ENCODE peak calls at places on chromosome 17, in six cellular contexts. One of them, this sample, is unnamed.

GRCh38 chr17:64736804-64737492 is 74.8 kb upstream of the SMURF2 start:
- DNase-seq in SK-N-SH: peak; percentile 30
- DNase-seq in H1: no peak
- DNase-seq in GM12878: no peak
- DNase-seq in HepG2: peak; percentile 51
- DNase-seq in K562: no peak
- DNase-seq in this sample: no peak

GRCh38 chr17:61519139-61519538 is 66.9 kb downstream of the TBX4 start:
- DNase-seq in SK-N-SH: no peak
- DNase-seq in H1: no peak
- DNase-seq in GM12878: no peak
- DNase-seq in HepG2: no peak
- DNase-seq in K562: no peak
- DNase-seq in this sample: no peak

GRCh38 chr17:3754458-3755334 is 31.0 kb downstream of the HASPIN start:
- DNase-seq in SK-N-SH: peak; percentile 79
- DNase-seq in H1: peak; percentile 100
- DNase-seq in GM12878: no peak
- DNase-seq in HepG2: no peak
- DNase-seq in K562: peak; percentile 94
- DNase-seq in this sample: no peak

GRCh38 chr17:74332763-74333220 is 6.8 kb downstream of the KIF19 start:
- DNase-seq in SK-N-SH: no peak
- DNase-seq in H1: no peak
- DNase-seq in GM12878: no peak
- DNase-seq in HepG2: no peak
- DNase-seq in K562: peak; percentile 56
- DNase-seq in this sample: no peak

GRCh38 chr17:77363821-77364361 is 223.1 kb downstream of the SEC14L1 start:
- DNase-seq in SK-N-SH: peak; percentile 89
- DNase-seq in H1: no peak
- DNase-seq in GM12878: no peak
- DNase-seq in HepG2: peak; percentile 71
- DNase-seq in K562: peak; percentile 72
- DNase-seq in this sample: no peak

GRCh38 chr17:83050651-83051422 is 28.6 kb upstream of the METRNL start:
- DNase-seq in SK-N-SH: peak; percentile 27
- DNase-seq in H1: no peak
- DNase-seq in GM12878: no peak
- DNase-seq in HepG2: no peak
- DNase-seq in K562: no peak
- DNase-seq in this sample: no peak

GRCh38 chr17:53516643-53517042 is 306.1 kb upstream of the KIF2B start:
- DNase-seq in SK-N-SH: no peak
- DNase-seq in H1: no peak
- DNase-seq in GM12878: no peak
- DNase-seq in HepG2: no peak
- DNase-seq in K562: no peak
- DNase-seq in this sample: no peak

GRCh38 chr17:76103274-76104139 is at the start of gene EXOC7:
- DNase-seq in SK-N-SH: peak; percentile 100
- DNase-seq in H1: peak; percentile 73
- DNase-seq in GM12878: peak; percentile 75
- DNase-seq in HepG2: peak; percentile 92
- DNase-seq in K562: peak; percentile 98
- DNase-seq in this sample: peak; percentile 85

GRCh38 chr17:14784997-14785696 is 480.0 kb downstream of the PMP22 start:
- DNase-seq in SK-N-SH: no peak
- DNase-seq in H1: no peak
- DNase-seq in GM12878: no peak
- DNase-seq in HepG2: peak; percentile 47
- DNase-seq in K562: no peak
- DNase-seq in this sample: no peak

GRCh38 chr17:57604771-57605733 is 140.0 kb downstream of the CCDC182 start:
- DNase-seq in SK-N-SH: peak; percentile 89
- DNase-seq in H1: no peak
- DNase-seq in GM12878: peak; percentile 62
- DNase-seq in HepG2: no peak
- DNase-seq in K562: no peak
- DNase-seq in this sample: no peak

GRCh38 chr17:69485901-69486643 is 71.6 kb downstream of the MAP2K6 start:
- DNase-seq in SK-N-SH: no peak
- DNase-seq in H1: no peak
- DNase-seq in GM12878: no peak
- DNase-seq in HepG2: no peak
- DNase-seq in K562: no peak
- DNase-seq in this sample: no peak

GRCh38 chr17:39051001-39051605 is 83.9 kb upstream of the FBXO47 start:
- DNase-seq in SK-N-SH: no peak
- DNase-seq in H1: no peak
- DNase-seq in GM12878: no peak
- DNase-seq in HepG2: no peak
- DNase-seq in K562: no peak
- DNase-seq in this sample: no peak

GRCh38 chr17:28345420-28346198 is 10.0 kb downstream of the TNFAIP1 start:
- DNase-seq in SK-N-SH: no peak
- DNase-seq in H1: no peak
- DNase-seq in GM12878: no peak
- DNase-seq in HepG2: no peak
- DNase-seq in K562: no peak
- DNase-seq in this sample: no peak

GRCh38 chr17:8226536-8227237 is 16.3 kb upstream of the AURKB start:
- DNase-seq in SK-N-SH: peak; percentile 65
- DNase-seq in H1: no peak
- DNase-seq in GM12878: peak; percentile 78
- DNase-seq in HepG2: no peak
- DNase-seq in K562: peak; percentile 62
- DNase-seq in this sample: peak; percentile 55

GRCh38 chr17:49223168-49223516 is 7.4 kb downstream of the PHOSPHO1 start:
- DNase-seq in SK-N-SH: no peak
- DNase-seq in H1: no peak
- DNase-seq in GM12878: no peak
- DNase-seq in HepG2: no peak
- DNase-seq in K562: no peak
- DNase-seq in this sample: no peak

GRCh38 chr17:81951785-81952684 is 5.0 kb upstream of the MYADML2 start:
- DNase-seq in SK-N-SH: no peak
- DNase-seq in H1: no peak
- DNase-seq in GM12878: no peak
- DNase-seq in HepG2: peak; percentile 50
- DNase-seq in K562: no peak
- DNase-seq in this sample: no peak

GRCh38 chr17:83116311-83116771 is 36.9 kb downstream of the METRNL start:
- DNase-seq in SK-N-SH: no peak
- DNase-seq in H1: no peak
- DNase-seq in GM12878: no peak
- DNase-seq in HepG2: no peak
- DNase-seq in K562: no peak
- DNase-seq in this sample: no peak

GRCh38 chr17:10177131-10177920 is 21.1 kb downstream of the GAS7 start:
- DNase-seq in SK-N-SH: no peak
- DNase-seq in H1: no peak
- DNase-seq in GM12878: no peak
- DNase-seq in HepG2: no peak
- DNase-seq in K562: no peak
- DNase-seq in this sample: no peak

GRCh38 chr17:74453665-74454196 is 12.7 kb upstream of the CD300A start:
- DNase-seq in SK-N-SH: peak; percentile 99
- DNase-seq in H1: no peak
- DNase-seq in GM12878: no peak
- DNase-seq in HepG2: no peak
- DNase-seq in K562: peak; percentile 99
- DNase-seq in this sample: peak; percentile 77

GRCh38 chr17:31533546-31534155 is 142.2 kb downstream of the RAB11FIP4 start:
- DNase-seq in SK-N-SH: peak; percentile 81
- DNase-seq in H1: no peak
- DNase-seq in GM12878: no peak
- DNase-seq in HepG2: no peak
- DNase-seq in K562: peak; percentile 76
- DNase-seq in this sample: peak; percentile 15

GRCh38 chr17:16872836-16873653 is 98.9 kb downstream of the TNFRSF13B start:
- DNase-seq in SK-N-SH: peak; percentile 83
- DNase-seq in H1: no peak
- DNase-seq in GM12878: no peak
- DNase-seq in HepG2: no peak
- DNase-seq in K562: peak; percentile 80
- DNase-seq in this sample: no peak

GRCh38 chr17:75260679-75261335 is 599 bp downstream of the GGA3 start:
- DNase-seq in SK-N-SH: peak; percentile 13
- DNase-seq in H1: no peak
- DNase-seq in GM12878: no peak
- DNase-seq in HepG2: no peak
- DNase-seq in K562: no peak
- DNase-seq in this sample: no peak

GRCh38 chr17:19727466-19728113 is 11.2 kb upstream of the SLC47A2 start:
- DNase-seq in SK-N-SH: no peak
- DNase-seq in H1: no peak
- DNase-seq in GM12878: no peak
- DNase-seq in HepG2: no peak
- DNase-seq in K562: no peak
- DNase-seq in this sample: peak; percentile 32
- TF ChIP-seq POLR2AphosphoS5 in SK-N-SH: no peak
- TF ChIP-seq POLR2AphosphoS5 in H1: no peak
- TF ChIP-seq POLR2AphosphoS5 in GM12878: no peak
- TF ChIP-seq POLR2AphosphoS5 in HepG2: no peak
- TF ChIP-seq POLR2AphosphoS5 in K562: no peak
- TF ChIP-seq POLR2AphosphoS5 in this sample: no peak

GRCh38 chr17:51860934-51861561 is 297.5 kb downstream of the CA10 start:
- DNase-seq in SK-N-SH: peak; percentile 50
- DNase-seq in H1: peak; percentile 43
- DNase-seq in GM12878: no peak
- DNase-seq in HepG2: peak; percentile 44
- DNase-seq in K562: peak; percentile 32
- DNase-seq in this sample: peak; percentile 44
- TF ChIP-seq GABPA in SK-N-SH: no peak
- TF ChIP-seq GABPA in H1: no peak
- TF ChIP-seq GABPA in GM12878: no peak
- TF ChIP-seq GABPA in HepG2: no peak
- TF ChIP-seq GABPA in K562: no peak
- TF ChIP-seq GABPA in this sample: no peak

GRCh38 chr17:72976971-72977767 is 115.3 kb downstream of the SLC39A11 start:
- DNase-seq in SK-N-SH: no peak
- DNase-seq in H1: no peak
- DNase-seq in GM12878: peak; percentile 38
- DNase-seq in HepG2: no peak
- DNase-seq in K562: peak; percentile 52
- DNase-seq in this sample: peak; percentile 12
- TF ChIP-seq POLR2AphosphoS5 in SK-N-SH: peak; percentile 27
- TF ChIP-seq POLR2AphosphoS5 in H1: no peak
- TF ChIP-seq POLR2AphosphoS5 in GM12878: no peak
- TF ChIP-seq POLR2AphosphoS5 in HepG2: no peak
- TF ChIP-seq POLR2AphosphoS5 in K562: no peak
- TF ChIP-seq POLR2AphosphoS5 in this sample: no peak

GRCh38 chr17:1628856-1629646 is 417 bp upstream of the SLC43A2 start:
- DNase-seq in SK-N-SH: peak; percentile 99
- DNase-seq in H1: no peak
- DNase-seq in GM12878: no peak
- DNase-seq in HepG2: peak; percentile 91
- DNase-seq in K562: peak; percentile 93
- DNase-seq in this sample: peak; percentile 81

GRCh38 chr17:1625507-1626080 is 3.0 kb downstream of the SLC43A2 start:
- DNase-seq in SK-N-SH: no peak
- DNase-seq in H1: no peak
- DNase-seq in GM12878: no peak
- DNase-seq in HepG2: no peak
- DNase-seq in K562: no peak
- DNase-seq in this sample: no peak

GRCh38 chr17:1626333-1626732 is 2.3 kb downstream of the SLC43A2 start:
- DNase-seq in SK-N-SH: no peak
- DNase-seq in H1: no peak
- DNase-seq in GM12878: no peak
- DNase-seq in HepG2: no peak
- DNase-seq in K562: no peak
- DNase-seq in this sample: no peak

GRCh38 chr17:1627987-1628855 is at the start of gene SLC43A2:
- DNase-seq in SK-N-SH: peak; percentile 97
- DNase-seq in H1: no peak
- DNase-seq in GM12878: no peak
- DNase-seq in HepG2: peak; percentile 58
- DNase-seq in K562: peak; percentile 86
- DNase-seq in this sample: peak; percentile 63

DNA sequence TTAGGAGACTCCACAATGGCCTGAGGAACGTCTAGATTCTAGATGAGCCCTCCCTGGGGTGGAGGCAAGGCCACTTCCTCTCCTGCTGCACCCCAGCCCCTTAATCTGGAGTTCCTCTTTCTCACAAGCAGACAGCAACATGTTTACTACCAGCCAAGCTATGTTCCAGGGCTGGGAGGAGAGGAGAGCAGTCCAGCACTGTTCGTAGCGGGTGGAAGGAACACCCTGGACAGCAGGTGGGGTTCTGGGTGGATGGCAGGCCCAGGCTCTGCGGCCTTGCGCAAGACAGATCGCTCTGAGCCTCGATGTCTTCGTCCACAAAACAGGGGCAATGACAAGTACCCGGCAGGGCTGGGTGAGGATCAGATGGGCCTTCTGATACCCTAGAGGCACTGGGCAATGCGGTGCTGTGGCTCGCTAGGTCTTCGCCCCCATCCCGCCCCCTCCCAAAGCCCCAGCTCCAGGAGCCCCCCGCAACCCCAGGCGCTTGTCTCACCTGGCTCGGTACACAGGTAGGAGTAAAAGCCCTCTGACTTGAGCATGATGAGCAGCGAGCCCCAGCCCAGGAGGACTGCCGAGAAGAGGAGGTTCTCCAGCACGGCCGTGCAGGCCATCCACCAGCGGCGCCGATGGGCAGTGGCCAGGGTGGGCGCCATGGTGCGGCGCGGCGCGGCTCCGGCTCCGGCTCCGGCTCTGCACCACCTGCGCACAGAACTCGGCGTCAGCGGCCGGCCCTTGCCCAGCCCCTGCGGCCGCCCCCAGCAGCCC is 1.2 kb downstream of the SLC43A2 start:
- DNase-seq in SK-N-SH: no peak
- DNase-seq in H1: no peak
- DNase-seq in GM12878: no peak
- DNase-seq in HepG2: no peak
- DNase-seq in K562: peak; percentile 60
- DNase-seq in this sample: no peak
- TF ChIP-seq GABPA in SK-N-SH: no peak
- TF ChIP-seq GABPA in H1: no peak
- TF ChIP-seq GABPA in GM12878: no peak
- TF ChIP-seq GABPA in HepG2: no peak
- TF ChIP-seq GABPA in K562: no peak
- TF ChIP-seq GABPA in this sample: no peak

GRCh38 chr17:35010093-35010492 is 29.8 kb downstream of the LIG3 start:
- DNase-seq in SK-N-SH: no peak
- DNase-seq in H1: no peak
- DNase-seq in GM12878: no peak
- DNase-seq in HepG2: no peak
- DNase-seq in K562: no peak
- DNase-seq in this sample: no peak

GRCh38 chr17:35006961-35007360 is 26.6 kb downstream of the LIG3 start:
- DNase-seq in SK-N-SH: no peak
- DNase-seq in H1: no peak
- DNase-seq in GM12878: no peak
- DNase-seq in HepG2: no peak
- DNase-seq in K562: no peak
- DNase-seq in this sample: no peak

GRCh38 chr17:35002876-35003551 is 22.7 kb downstream of the LIG3 start:
- DNase-seq in SK-N-SH: no peak
- DNase-seq in H1: no peak
- DNase-seq in GM12878: no peak
- DNase-seq in HepG2: no peak
- DNase-seq in K562: no peak
- DNase-seq in this sample: no peak

GRCh38 chr17:35003778-35004177 is 23.5 kb downstream of the LIG3 start:
- DNase-seq in SK-N-SH: no peak
- DNase-seq in H1: no peak
- DNase-seq in GM12878: no peak
- DNase-seq in HepG2: no peak
- DNase-seq in K562: no peak
- DNase-seq in this sample: no peak

GRCh38 chr17:35006345-35006744 is 26.0 kb downstream of the LIG3 start:
- DNase-seq in SK-N-SH: no peak
- DNase-seq in H1: no peak
- DNase-seq in GM12878: no peak
- DNase-seq in HepG2: no peak
- DNase-seq in K562: no peak
- DNase-seq in this sample: no peak
- TF ChIP-seq POLR2AphosphoS5 in SK-N-SH: no peak
- TF ChIP-seq POLR2AphosphoS5 in H1: no peak
- TF ChIP-seq POLR2AphosphoS5 in GM12878: peak; percentile 60
- TF ChIP-seq POLR2AphosphoS5 in HepG2: peak; percentile 34
- TF ChIP-seq POLR2AphosphoS5 in K562: no peak
- TF ChIP-seq POLR2AphosphoS5 in this sample: peak; percentile 12

This sample was measured in HL-60.